ENCODE peak calls at places on chromosomes 7 and 10, in six cellular contexts. W, T, M, C, E and U are unnamed samples.

GRCh38 chr7:41940760-41941343 is 238.0 kb upstream of the INHBA start:
- DNase-seq in W (peak), T (peak), M (peak), C (peak), E (no peak), U (peak)

GRCh38 chr10:73819513-73820093 is 8.2 kb upstream of the NDST2 start:
- DNase-seq in W (no peak), T (no peak), M (no peak), C (no peak), E (no peak), U (no peak)

GRCh38 chr10:119105155-119105554 is 1.2 kb downstream of the DENND10 start:
- DNase-seq in W (no peak), T (no peak), M (no peak), C (no peak), E (no peak), U (no peak)

GRCh38 chr10:44962870-44963738 is 3.5 kb downstream of the RASSF4 start:
- DNase-seq in W (peak), T (no peak), M (no peak), C (no peak), E (peak), U (no peak)

GRCh38 chr10:133179128-133179520 is 19.1 kb downstream of the KNDC1 start:
- DNase-seq in W (no peak), T (no peak), M (no peak), C (no peak), E (no peak), U (no peak)

GRCh38 chr7:92674379-92674778 is 84.2 kb upstream of the FAM133B start:
- DNase-seq in W (no peak), T (peak), M (peak), C (no peak), E (no peak), U (no peak)

GRCh38 chr10:97724341-97724941 is 10.9 kb downstream of the MARVELD1 start:
- DNase-seq in W (no peak), T (no peak), M (no peak), C (no peak), E (no peak), U (no peak)

GRCh38 chr7:85554294-85554877 is 367.5 kb upstream of the SEMA3D start:
- DNase-seq in W (peak), T (peak), M (no peak), C (no peak), E (no peak), U (peak)

GRCh38 chr10:50577681-50578350 is 45.9 kb downstream of the SGMS1 start:
- DNase-seq in W (no peak), T (no peak), M (peak), C (peak), E (peak), U (peak)

GRCh38 chr7:128906766-128907559 is 3.5 kb downstream of the KCP start:
- DNase-seq in W (peak), T (no peak), M (no peak), C (no peak), E (no peak), U (no peak)

GRCh38 chr7:1886361-1887064 is 216.4 kb downstream of the ELFN1 start:
- DNase-seq in W (no peak), T (no peak), M (no peak), C (no peak), E (peak), U (no peak)

GRCh38 chr10:4472190-4472904 is 353.7 kb upstream of the AKR1E2 start:
- DNase-seq in W (no peak), T (no peak), M (no peak), C (no peak), E (no peak), U (no peak)

GRCh38 chr10:99777918-99778716 is 4.3 kb upstream of the ABCC2 start:
- DNase-seq in W (no peak), T (no peak), M (no peak), C (no peak), E (no peak), U (no peak)

GRCh38 chr7:151351967-151352366 is 10.4 kb downstream of the NUB1 start:
- DNase-seq in W (peak), T (no peak), M (no peak), C (no peak), E (peak), U (peak)